ENCODE peak calls at places on chromosomes 5 and 9, in six cellular contexts. J is naive thymus-derived CD4-positive, alpha-beta T cell; O is hepatocyte; Z is neural progenitor cell; Q is upper lobe of right lung; P is CD8-positive, alpha-beta T cell. A is an unnamed sample. For H3K36me3, the result is how much of the 10 kb centered on the place peaks cover.

GRCh38 chr9:69937358-69937757 is 106.3 kb upstream of the MAMDC2 start:
- DNase-seq in J (no peak), O (no peak), Z (no peak), Q (no peak), P (no peak), A (no peak)

GRCh38 chr5:59485629-59486439 is 407.7 kb downstream of the PDE4D start:
- DNase-seq in J (no peak), O (no peak), Z (no peak), Q (no peak), P (no peak), A (no peak)

GRCh38 chr5:5645891-5646290 is 223.4 kb downstream of the ICE1 start:
- DNase-seq in J (no peak), O (no peak), Z (no peak), Q (no peak), P (no peak), A (no peak)

GRCh38 chr5:95892784-95893354 is 68.8 kb downstream of the ELL2 start:
- DNase-seq in J (no peak), O (peak), Z (peak), Q (no peak), P (no peak), A (no peak)

GRCh38 chr9:12996971-12997370 is 222.2 kb downstream of the LURAP1L start:
- DNase-seq in J (no peak), O (no peak), Z (no peak), Q (no peak), P (no peak), A (no peak)

GRCh38 chr9:33159760-33160127 is 7.4 kb downstream of the B4GALT1 start:
- DNase-seq in J (peak), O (no peak), Z (no peak), Q (peak), P (peak), A (peak)

GRCh38 chr5:76402880-76403712 is at the start of gene IQGAP2:
- DNase-seq in J (peak), O (peak), Z (peak), Q (peak), P (peak), A (peak)

GRCh38 chr9:95313010-95313498 is 4.5 kb downstream of the FANCC start:
- DNase-seq in J (no peak), O (peak), Z (peak), Q (peak), P (no peak), A (no peak)

GRCh38 chr5:68116868-68117411 is 98.6 kb upstream of the PIK3R1 start:
- DNase-seq in J (no peak), O (no peak), Z (no peak), Q (no peak), P (no peak), A (no peak)

GRCh38 chr9:120434532-120434931 is 145.4 kb downstream of the CDK5RAP2 start:
- DNase-seq in J (no peak), O (peak), Z (no peak), Q (no peak), P (no peak), A (no peak)

GRCh38 chr9:121807069-121807917 is 155.9 kb downstream of the DAB2IP start:
- DNase-seq in J (no peak), O (no peak), Z (no peak), Q (peak), P (no peak), A (no peak)

GRCh38 chr5:173988554-173989431 is at the start of gene C5orf47:
- DNase-seq in J (no peak), O (no peak), Z (no peak), Q (no peak), P (no peak), A (no peak)
- H3K27ac ChIP-seq in J (no peak), O (no peak), Z (no peak), Q (no peak), P (no peak), A (no peak)

DNA sequence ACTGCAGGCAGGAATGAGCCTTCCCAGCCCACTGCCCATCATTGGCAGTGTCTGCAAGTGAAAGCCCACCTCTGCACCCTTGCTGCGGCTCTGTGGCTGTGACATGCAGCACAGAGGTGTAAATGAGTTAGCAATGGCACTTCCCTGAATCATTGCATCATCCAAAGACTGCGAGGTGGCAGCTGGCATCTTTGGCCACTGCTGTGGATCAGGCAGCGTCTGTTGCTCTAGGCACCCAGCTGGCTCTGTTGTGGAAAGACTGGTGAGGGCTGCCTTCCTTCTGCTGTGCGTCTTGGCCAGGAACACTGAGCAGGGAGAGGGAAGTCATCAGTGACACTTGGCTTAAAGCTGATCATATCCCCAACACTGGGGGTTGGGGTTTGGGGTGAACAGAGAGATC is 64.5 kb downstream of the MFAP3 start:
- DNase-seq in J (no peak), O (no peak), Z (no peak), Q (no peak), P (no peak), A (no peak)
- H3K4me3 ChIP-seq in J (no peak), O (no peak), Z (no peak), Q (no peak), P (no peak), A (no peak)

GRCh38 chr5:72152506-72152905 is 45.2 kb downstream of the MAP1B start:
- DNase-seq in J (no peak), O (no peak), Z (no peak), Q (no peak), P (no peak), A (no peak)

GRCh38 chr5:72153551-72153950 is 46.3 kb downstream of the MAP1B start:
- DNase-seq in J (no peak), O (no peak), Z (no peak), Q (no peak), P (no peak), A (no peak)

GRCh38 chr5:72149742-72150141 is 42.5 kb downstream of the MAP1B start:
- DNase-seq in J (no peak), O (no peak), Z (no peak), Q (no peak), P (no peak), A (no peak)

GRCh38 chr5:72151646-72152045 is 44.4 kb downstream of the MAP1B start:
- DNase-seq in J (no peak), O (no peak), Z (no peak), Q (no peak), P (no peak), A (no peak)

GRCh38 chr5:72151169-72151568 is 43.9 kb downstream of the MAP1B start:
- DNase-seq in J (no peak), O (no peak), Z (no peak), Q (no peak), P (no peak), A (no peak)
- H3K36me3 ChIP-seq in J (under half), O (under half), Z (under half), Q (under half), P (under half), A (under half)

DNA sequence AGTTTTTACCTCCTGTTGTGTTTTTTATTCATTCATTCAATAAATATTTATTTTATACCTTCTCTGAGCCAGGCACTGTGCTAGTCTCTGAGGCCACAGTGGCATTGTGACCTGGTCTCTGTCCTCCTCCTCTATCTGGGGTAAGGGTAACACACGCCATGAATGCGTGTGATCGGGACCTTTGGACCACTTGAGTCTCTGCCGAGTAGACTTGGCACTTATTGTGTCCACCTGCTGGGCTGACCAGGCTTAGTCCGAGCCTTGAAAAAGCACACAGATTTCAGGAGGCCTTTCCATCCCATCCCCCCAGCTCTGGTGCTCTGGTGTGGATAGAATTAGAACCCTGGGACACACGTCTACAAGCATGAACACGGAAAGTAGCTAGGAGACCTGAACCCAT is 58.7 kb downstream of the ERGIC1 start:
- DNase-seq in J (no peak), O (no peak), Z (no peak), Q (no peak), P (no peak), A (no peak)
- H3K27ac ChIP-seq in J (no peak), O (no peak), Z (no peak), Q (peak), P (no peak), A (no peak)

GRCh38 chr9:36276254-36276653 is 18.0 kb upstream of the GNE start:
- DNase-seq in J (no peak), O (no peak), Z (no peak), Q (no peak), P (no peak), A (no peak)
- H3K4me3 ChIP-seq in J (no peak), O (no peak), Z (no peak), Q (peak), P (no peak), A (no peak)

GRCh38 chr9:129990269-129991005 is 52.6 kb downstream of the FNBP1 start:
- DNase-seq in J (peak), O (no peak), Z (no peak), Q (no peak), P (no peak), A (peak)
- H3K36me3 ChIP-seq in J (under half), O (under half), Z (under half), Q (under half), P (under half), A (under half)

DNA sequence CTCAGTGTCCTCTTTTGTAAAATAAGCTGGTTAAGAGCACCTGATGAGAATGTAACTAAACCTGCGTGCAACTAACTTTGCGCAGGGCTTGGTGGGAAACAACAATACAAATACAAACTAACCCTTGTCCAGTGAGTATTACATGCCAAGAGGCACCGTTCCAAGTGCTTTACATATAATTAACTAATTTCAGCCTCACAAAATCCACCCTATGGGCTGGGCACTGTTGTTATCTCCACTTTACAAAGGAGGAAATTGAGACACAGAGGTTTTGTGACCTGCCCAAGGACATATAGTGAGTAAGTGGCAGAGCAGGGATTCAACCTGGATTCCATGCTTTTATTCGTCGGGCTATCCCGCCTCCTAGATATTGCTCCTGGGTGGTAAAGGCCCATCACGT is 26.2 kb upstream of the TNIP1 start:
- DNase-seq in J (no peak), O (no peak), Z (no peak), Q (no peak), P (no peak), A (no peak)
- H3K27ac ChIP-seq in J (no peak), O (no peak), Z (no peak), Q (no peak), P (no peak), A (no peak)

GRCh38 chr9:4507306-4507705 is 17.0 kb downstream of the SLC1A1 start:
- DNase-seq in J (no peak), O (no peak), Z (no peak), Q (no peak), P (no peak), A (no peak)
- H3K4me3 ChIP-seq in J (no peak), O (no peak), Z (no peak), Q (no peak), P (no peak), A (no peak)

GRCh38 chr5:92641031-92641962 is 939.7 kb downstream of the NR2F1-AS1 start:
- DNase-seq in J (no peak), O (peak), Z (no peak), Q (no peak), P (no peak), A (no peak)

DNA sequence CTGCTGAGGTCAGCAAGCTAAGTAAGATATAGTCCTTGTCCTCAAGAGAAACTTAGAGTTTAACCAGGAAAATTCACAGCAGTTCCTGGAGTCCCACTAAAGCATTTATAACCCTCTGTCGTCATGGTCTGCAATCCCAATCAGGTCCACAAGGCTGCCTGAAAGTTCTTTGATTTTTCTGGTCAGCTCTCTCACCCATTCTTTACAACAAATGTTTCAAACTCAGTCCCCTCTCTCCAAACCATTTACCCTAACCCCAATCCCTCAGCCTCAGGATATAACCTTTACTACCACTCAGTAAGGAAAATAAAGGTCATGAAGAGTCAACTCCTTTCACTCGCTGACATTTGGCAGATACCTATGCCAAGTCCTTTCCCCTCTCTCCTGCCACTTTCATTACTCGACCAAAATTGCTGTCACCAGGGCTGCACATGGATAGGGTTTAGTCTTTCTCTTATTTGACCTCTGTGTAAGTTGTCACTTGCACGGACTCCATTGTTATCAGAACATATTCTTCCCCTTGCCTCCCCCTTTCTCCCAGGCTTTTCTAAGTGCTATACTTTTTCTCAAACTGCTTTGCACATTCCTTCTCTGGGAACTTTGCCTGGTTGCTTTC is 936.6 kb downstream of the NR2F1-AS1 start:
- DNase-seq in J (no peak), O (peak), Z (peak), Q (no peak), P (no peak), A (no peak)
- H3K36me3 ChIP-seq in J (under half), O (under half), Z (under half), Q (under half), P (under half), A (under half)

DNA sequence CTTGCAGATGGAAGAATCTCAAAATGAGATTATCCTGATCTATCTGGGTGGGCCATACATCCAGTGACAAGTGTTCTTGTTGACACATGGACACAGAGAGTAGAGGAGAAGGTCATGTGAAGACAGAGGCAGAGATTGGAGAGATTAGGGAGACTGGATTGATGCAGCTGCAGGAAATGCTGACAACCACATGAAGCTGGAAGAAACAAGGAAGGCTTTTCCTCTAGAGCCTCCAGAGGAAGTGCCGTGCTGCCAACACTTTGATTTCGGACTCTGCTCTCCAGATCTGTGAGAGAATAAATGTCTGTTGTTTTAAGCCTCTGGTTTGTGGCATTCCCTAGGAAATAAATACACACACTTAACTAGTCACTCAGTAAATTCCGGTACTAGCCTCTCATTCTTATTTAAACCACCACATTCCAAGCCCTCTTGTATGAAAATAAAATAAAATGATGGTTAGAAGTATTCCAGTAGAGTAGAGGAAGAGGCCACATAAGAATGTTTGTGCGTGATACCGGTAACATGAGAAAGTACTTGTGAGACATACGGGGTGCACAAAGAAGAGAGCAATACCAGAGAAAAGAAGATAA is 110.9 kb upstream of the DMAC1 start:
- DNase-seq in J (no peak), O (no peak), Z (no peak), Q (no peak), P (no peak), A (no peak)
- H3K27ac ChIP-seq in J (no peak), O (no peak), Z (no peak), Q (no peak), P (no peak), A (no peak)

A was measured in CD4-positive, alpha-beta memory T cell.